ENCODE peak calls at places on chromosomes 4 and X, in ten cellular contexts. One of them, this sample, is unnamed.

GRCh38 chrX:29299689-29300088 is 712.4 kb downstream of the IL1RAPL1 start:
- DNase-seq in immature natural killer cell: no peak
- DNase-seq in mesothelial cell of epicardium: no peak
- DNase-seq in NCI-H1105: no peak
- DNase-seq in stimulated activated CD4-positive, alpha-beta T cell treated with anti-CD3 and anti-CD28 coated beads, Interleukin-15, amount 100 ng/mL, for 1 hour: no peak
- DNase-seq in tibial artery: no peak
- DNase-seq in glutamatergic neuron: no peak
- DNase-seq in NCI-H460: no peak
- DNase-seq in right cardiac atrium: no peak
- DNase-seq in nephron progenitor cell: no peak
- DNase-seq in this sample: no peak

GRCh38 chrX:149631293-149632165 is at the start of gene TMEM185A:
- DNase-seq in immature natural killer cell: peak; percentile 72
- DNase-seq in mesothelial cell of epicardium: peak; percentile 75
- DNase-seq in NCI-H1105: peak; percentile 85
- DNase-seq in stimulated activated CD4-positive, alpha-beta T cell treated with anti-CD3 and anti-CD28 coated beads, Interleukin-15, amount 100 ng/mL, for 1 hour: peak; percentile 64
- DNase-seq in tibial artery: peak; percentile 75
- DNase-seq in glutamatergic neuron: peak; percentile 83
- DNase-seq in NCI-H460: peak; percentile 50
- DNase-seq in right cardiac atrium: peak; percentile 90
- DNase-seq in nephron progenitor cell: peak; percentile 81
- DNase-seq in this sample: peak; percentile 8

GRCh38 chr4:148978301-148978700 is 536.1 kb upstream of the NR3C2 start:
- DNase-seq in immature natural killer cell: no peak
- DNase-seq in mesothelial cell of epicardium: no peak
- DNase-seq in NCI-H1105: no peak
- DNase-seq in stimulated activated CD4-positive, alpha-beta T cell treated with anti-CD3 and anti-CD28 coated beads, Interleukin-15, amount 100 ng/mL, for 1 hour: no peak
- DNase-seq in tibial artery: no peak
- DNase-seq in glutamatergic neuron: no peak
- DNase-seq in NCI-H460: no peak
- DNase-seq in right cardiac atrium: no peak
- DNase-seq in nephron progenitor cell: no peak
- DNase-seq in this sample: no peak

GRCh38 chr4:70802923-70803605 is 36.6 kb downstream of the GRSF1 start:
- DNase-seq in immature natural killer cell: no peak
- DNase-seq in mesothelial cell of epicardium: no peak
- DNase-seq in NCI-H1105: no peak
- DNase-seq in stimulated activated CD4-positive, alpha-beta T cell treated with anti-CD3 and anti-CD28 coated beads, Interleukin-15, amount 100 ng/mL, for 1 hour: no peak
- DNase-seq in tibial artery: no peak
- DNase-seq in glutamatergic neuron: no peak
- DNase-seq in NCI-H460: no peak
- DNase-seq in right cardiac atrium: no peak
- DNase-seq in nephron progenitor cell: no peak
- DNase-seq in this sample: no peak

GRCh38 chrX:44884944-44885343 is 12.0 kb downstream of the KDM6A start:
- DNase-seq in immature natural killer cell: no peak
- DNase-seq in mesothelial cell of epicardium: no peak
- DNase-seq in NCI-H1105: no peak
- DNase-seq in stimulated activated CD4-positive, alpha-beta T cell treated with anti-CD3 and anti-CD28 coated beads, Interleukin-15, amount 100 ng/mL, for 1 hour: no peak
- DNase-seq in tibial artery: no peak
- DNase-seq in glutamatergic neuron: no peak
- DNase-seq in NCI-H460: no peak
- DNase-seq in right cardiac atrium: no peak
- DNase-seq in nephron progenitor cell: no peak
- DNase-seq in this sample: no peak

GRCh38 chr4:169583563-169583962 is 28.8 kb downstream of the NEK1 start:
- DNase-seq in immature natural killer cell: no peak
- DNase-seq in mesothelial cell of epicardium: no peak
- DNase-seq in NCI-H1105: no peak
- DNase-seq in stimulated activated CD4-positive, alpha-beta T cell treated with anti-CD3 and anti-CD28 coated beads, Interleukin-15, amount 100 ng/mL, for 1 hour: no peak
- DNase-seq in tibial artery: no peak
- DNase-seq in glutamatergic neuron: no peak
- DNase-seq in NCI-H460: no peak
- DNase-seq in right cardiac atrium: no peak
- DNase-seq in nephron progenitor cell: no peak
- DNase-seq in this sample: no peak

GRCh38 chr4:2825740-2826139 is 17.9 kb upstream of the ADD1 start:
- DNase-seq in immature natural killer cell: no peak
- DNase-seq in mesothelial cell of epicardium: no peak
- DNase-seq in NCI-H1105: no peak
- DNase-seq in stimulated activated CD4-positive, alpha-beta T cell treated with anti-CD3 and anti-CD28 coated beads, Interleukin-15, amount 100 ng/mL, for 1 hour: no peak
- DNase-seq in tibial artery: peak; percentile 37
- DNase-seq in glutamatergic neuron: no peak
- DNase-seq in NCI-H460: no peak
- DNase-seq in right cardiac atrium: peak; percentile 71
- DNase-seq in nephron progenitor cell: no peak
- DNase-seq in this sample: no peak

GRCh38 chr4:153479118-153479517 is 13.0 kb downstream of the TMEM131L start:
- DNase-seq in immature natural killer cell: no peak
- DNase-seq in mesothelial cell of epicardium: no peak
- DNase-seq in NCI-H1105: peak; percentile 61
- DNase-seq in stimulated activated CD4-positive, alpha-beta T cell treated with anti-CD3 and anti-CD28 coated beads, Interleukin-15, amount 100 ng/mL, for 1 hour: no peak
- DNase-seq in tibial artery: no peak
- DNase-seq in glutamatergic neuron: no peak
- DNase-seq in NCI-H460: no peak
- DNase-seq in right cardiac atrium: no peak
- DNase-seq in nephron progenitor cell: no peak
- DNase-seq in this sample: no peak

GRCh38 chrX:41045960-41046567 is 39.2 kb upstream of the USP9X start:
- DNase-seq in immature natural killer cell: no peak
- DNase-seq in mesothelial cell of epicardium: no peak
- DNase-seq in NCI-H1105: no peak
- DNase-seq in stimulated activated CD4-positive, alpha-beta T cell treated with anti-CD3 and anti-CD28 coated beads, Interleukin-15, amount 100 ng/mL, for 1 hour: no peak
- DNase-seq in tibial artery: no peak
- DNase-seq in glutamatergic neuron: no peak
- DNase-seq in NCI-H460: no peak
- DNase-seq in right cardiac atrium: peak; percentile 53
- DNase-seq in nephron progenitor cell: no peak
- DNase-seq in this sample: no peak

GRCh38 chr4:13968723-13969122 is 341.2 kb upstream of the BOD1L1 start:
- DNase-seq in immature natural killer cell: no peak
- DNase-seq in mesothelial cell of epicardium: no peak
- DNase-seq in NCI-H1105: no peak
- DNase-seq in stimulated activated CD4-positive, alpha-beta T cell treated with anti-CD3 and anti-CD28 coated beads, Interleukin-15, amount 100 ng/mL, for 1 hour: no peak
- DNase-seq in tibial artery: no peak
- DNase-seq in glutamatergic neuron: no peak
- DNase-seq in NCI-H460: no peak
- DNase-seq in right cardiac atrium: no peak
- DNase-seq in nephron progenitor cell: no peak
- DNase-seq in this sample: no peak

GRCh38 chrX:141759238-141759637 is 60.7 kb upstream of the SPANXD start:
- DNase-seq in immature natural killer cell: no peak
- DNase-seq in mesothelial cell of epicardium: no peak
- DNase-seq in NCI-H1105: no peak
- DNase-seq in stimulated activated CD4-positive, alpha-beta T cell treated with anti-CD3 and anti-CD28 coated beads, Interleukin-15, amount 100 ng/mL, for 1 hour: no peak
- DNase-seq in tibial artery: no peak
- DNase-seq in glutamatergic neuron: no peak
- DNase-seq in NCI-H460: no peak
- DNase-seq in right cardiac atrium: no peak
- DNase-seq in nephron progenitor cell: no peak
- DNase-seq in this sample: no peak

GRCh38 chrX:16826207-16826606 is 39.9 kb downstream of the TXLNG start:
- DNase-seq in immature natural killer cell: peak; percentile 41
- DNase-seq in mesothelial cell of epicardium: no peak
- DNase-seq in NCI-H1105: peak; percentile 36
- DNase-seq in stimulated activated CD4-positive, alpha-beta T cell treated with anti-CD3 and anti-CD28 coated beads, Interleukin-15, amount 100 ng/mL, for 1 hour: no peak
- DNase-seq in tibial artery: no peak
- DNase-seq in glutamatergic neuron: no peak
- DNase-seq in NCI-H460: peak; percentile 66
- DNase-seq in right cardiac atrium: no peak
- DNase-seq in nephron progenitor cell: no peak
- DNase-seq in this sample: no peak

GRCh38 chr4:93469560-93469959 is 359.0 kb upstream of the ATOH1 start:
- DNase-seq in immature natural killer cell: no peak
- DNase-seq in mesothelial cell of epicardium: no peak
- DNase-seq in NCI-H1105: no peak
- DNase-seq in stimulated activated CD4-positive, alpha-beta T cell treated with anti-CD3 and anti-CD28 coated beads, Interleukin-15, amount 100 ng/mL, for 1 hour: no peak
- DNase-seq in tibial artery: no peak
- DNase-seq in glutamatergic neuron: no peak
- DNase-seq in NCI-H460: no peak
- DNase-seq in right cardiac atrium: no peak
- DNase-seq in nephron progenitor cell: no peak
- DNase-seq in this sample: no peak

GRCh38 chr4:119646347-119647071 is 17.9 kb upstream of the PDE5A start:
- DNase-seq in immature natural killer cell: no peak
- DNase-seq in mesothelial cell of epicardium: no peak
- DNase-seq in NCI-H1105: no peak
- DNase-seq in stimulated activated CD4-positive, alpha-beta T cell treated with anti-CD3 and anti-CD28 coated beads, Interleukin-15, amount 100 ng/mL, for 1 hour: no peak
- DNase-seq in tibial artery: no peak
- DNase-seq in glutamatergic neuron: no peak
- DNase-seq in NCI-H460: no peak
- DNase-seq in right cardiac atrium: peak; percentile 69
- DNase-seq in nephron progenitor cell: no peak
- DNase-seq in this sample: no peak

GRCh38 chrX:41334866-41335589 is 1.1 kb downstream of the DDX3X start:
- DNase-seq in immature natural killer cell: peak; percentile 83
- DNase-seq in mesothelial cell of epicardium: no peak
- DNase-seq in NCI-H1105: no peak
- DNase-seq in stimulated activated CD4-positive, alpha-beta T cell treated with anti-CD3 and anti-CD28 coated beads, Interleukin-15, amount 100 ng/mL, for 1 hour: peak; percentile 32
- DNase-seq in tibial artery: peak; percentile 80
- DNase-seq in glutamatergic neuron: peak; percentile 54
- DNase-seq in NCI-H460: no peak
- DNase-seq in right cardiac atrium: peak; percentile 83
- DNase-seq in nephron progenitor cell: peak; percentile 46
- DNase-seq in this sample: no peak

GRCh38 chrX:40146471-40147398 is 49.0 kb upstream of the BCOR start:
- DNase-seq in immature natural killer cell: no peak
- DNase-seq in mesothelial cell of epicardium: peak; percentile 56
- DNase-seq in NCI-H1105: peak; percentile 39
- DNase-seq in stimulated activated CD4-positive, alpha-beta T cell treated with anti-CD3 and anti-CD28 coated beads, Interleukin-15, amount 100 ng/mL, for 1 hour: no peak
- DNase-seq in tibial artery: no peak
- DNase-seq in glutamatergic neuron: peak; percentile 35
- DNase-seq in NCI-H460: no peak
- DNase-seq in right cardiac atrium: peak; percentile 71
- DNase-seq in nephron progenitor cell: peak; percentile 81
- DNase-seq in this sample: no peak

GRCh38 chrX:9312922-9313867 is 151.7 kb upstream of the TBL1X start:
- DNase-seq in immature natural killer cell: peak; percentile 74
- DNase-seq in mesothelial cell of epicardium: no peak
- DNase-seq in NCI-H1105: no peak
- DNase-seq in stimulated activated CD4-positive, alpha-beta T cell treated with anti-CD3 and anti-CD28 coated beads, Interleukin-15, amount 100 ng/mL, for 1 hour: peak; percentile 63
- DNase-seq in tibial artery: peak; percentile 63
- DNase-seq in glutamatergic neuron: peak; percentile 45
- DNase-seq in NCI-H460: peak; percentile 29
- DNase-seq in right cardiac atrium: peak; percentile 75
- DNase-seq in nephron progenitor cell: peak; percentile 37
- DNase-seq in this sample: no peak

GRCh38 chrX:12958461-12958860 is 16.4 kb upstream of the TMSB4X start:
- DNase-seq in immature natural killer cell: no peak
- DNase-seq in mesothelial cell of epicardium: no peak
- DNase-seq in NCI-H1105: no peak
- DNase-seq in stimulated activated CD4-positive, alpha-beta T cell treated with anti-CD3 and anti-CD28 coated beads, Interleukin-15, amount 100 ng/mL, for 1 hour: no peak
- DNase-seq in tibial artery: no peak
- DNase-seq in glutamatergic neuron: no peak
- DNase-seq in NCI-H460: no peak
- DNase-seq in right cardiac atrium: no peak
- DNase-seq in nephron progenitor cell: no peak
- DNase-seq in this sample: no peak

GRCh38 chrX:110417128-110417527 is 58.5 kb downstream of the RTL9 start:
- DNase-seq in immature natural killer cell: no peak
- DNase-seq in mesothelial cell of epicardium: no peak
- DNase-seq in NCI-H1105: no peak
- DNase-seq in stimulated activated CD4-positive, alpha-beta T cell treated with anti-CD3 and anti-CD28 coated beads, Interleukin-15, amount 100 ng/mL, for 1 hour: no peak
- DNase-seq in tibial artery: no peak
- DNase-seq in glutamatergic neuron: no peak
- DNase-seq in NCI-H460: no peak
- DNase-seq in right cardiac atrium: no peak
- DNase-seq in nephron progenitor cell: no peak
- DNase-seq in this sample: no peak

GRCh38 chr4:15457401-15458201 is 12.1 kb upstream of the CC2D2A start:
- DNase-seq in immature natural killer cell: peak; percentile 49
- DNase-seq in mesothelial cell of epicardium: no peak
- DNase-seq in NCI-H1105: peak; percentile 12
- DNase-seq in stimulated activated CD4-positive, alpha-beta T cell treated with anti-CD3 and anti-CD28 coated beads, Interleukin-15, amount 100 ng/mL, for 1 hour: no peak
- DNase-seq in tibial artery: no peak
- DNase-seq in glutamatergic neuron: no peak
- DNase-seq in NCI-H460: no peak
- DNase-seq in right cardiac atrium: no peak
- DNase-seq in nephron progenitor cell: no peak
- DNase-seq in this sample: no peak

GRCh38 chr4:46386570-46386969 is 3.4 kb downstream of the GABRA2 start:
- DNase-seq in immature natural killer cell: no peak
- DNase-seq in mesothelial cell of epicardium: peak; percentile 57
- DNase-seq in NCI-H1105: peak; percentile 54
- DNase-seq in stimulated activated CD4-positive, alpha-beta T cell treated with anti-CD3 and anti-CD28 coated beads, Interleukin-15, amount 100 ng/mL, for 1 hour: no peak
- DNase-seq in tibial artery: no peak
- DNase-seq in glutamatergic neuron: peak; percentile 34
- DNase-seq in NCI-H460: no peak
- DNase-seq in right cardiac atrium: no peak
- DNase-seq in nephron progenitor cell: peak; percentile 6
- DNase-seq in this sample: no peak

GRCh38 chr4:111449657-111450056 is 695.6 kb upstream of the FAM241A start:
- DNase-seq in immature natural killer cell: no peak
- DNase-seq in mesothelial cell of epicardium: no peak
- DNase-seq in NCI-H1105: no peak
- DNase-seq in stimulated activated CD4-positive, alpha-beta T cell treated with anti-CD3 and anti-CD28 coated beads, Interleukin-15, amount 100 ng/mL, for 1 hour: no peak
- DNase-seq in tibial artery: no peak
- DNase-seq in glutamatergic neuron: no peak
- DNase-seq in NCI-H460: no peak
- DNase-seq in right cardiac atrium: no peak
- DNase-seq in nephron progenitor cell: no peak
- DNase-seq in this sample: no peak

GRCh38 chrX:9393571-9393970 is 71.3 kb upstream of the TBL1X start:
- DNase-seq in immature natural killer cell: no peak
- DNase-seq in mesothelial cell of epicardium: no peak
- DNase-seq in NCI-H1105: no peak
- DNase-seq in stimulated activated CD4-positive, alpha-beta T cell treated with anti-CD3 and anti-CD28 coated beads, Interleukin-15, amount 100 ng/mL, for 1 hour: no peak
- DNase-seq in tibial artery: no peak
- DNase-seq in glutamatergic neuron: no peak
- DNase-seq in NCI-H460: no peak
- DNase-seq in right cardiac atrium: no peak
- DNase-seq in nephron progenitor cell: no peak
- DNase-seq in this sample: no peak

GRCh38 chrX:154351183-154352011 is 23.0 kb downstream of the FLNA start:
- DNase-seq in immature natural killer cell: peak; percentile 81
- DNase-seq in mesothelial cell of epicardium: no peak
- DNase-seq in NCI-H1105: no peak
- DNase-seq in stimulated activated CD4-positive, alpha-beta T cell treated with anti-CD3 and anti-CD28 coated beads, Interleukin-15, amount 100 ng/mL, for 1 hour: no peak
- DNase-seq in tibial artery: peak; percentile 62
- DNase-seq in glutamatergic neuron: no peak
- DNase-seq in NCI-H460: no peak
- DNase-seq in right cardiac atrium: peak; percentile 37
- DNase-seq in nephron progenitor cell: no peak
- DNase-seq in this sample: no peak

GRCh38 chr4:184628103-184628502 is 21.1 kb downstream of the CASP3 start:
- DNase-seq in immature natural killer cell: no peak
- DNase-seq in mesothelial cell of epicardium: no peak
- DNase-seq in NCI-H1105: no peak
- DNase-seq in stimulated activated CD4-positive, alpha-beta T cell treated with anti-CD3 and anti-CD28 coated beads, Interleukin-15, amount 100 ng/mL, for 1 hour: no peak
- DNase-seq in tibial artery: no peak
- DNase-seq in glutamatergic neuron: no peak
- DNase-seq in NCI-H460: no peak
- DNase-seq in right cardiac atrium: no peak
- DNase-seq in nephron progenitor cell: no peak
- DNase-seq in this sample: no peak

GRCh38 chr4:15327311-15328298 is 100.2 kb upstream of the C1QTNF7 start:
- DNase-seq in immature natural killer cell: no peak
- DNase-seq in mesothelial cell of epicardium: no peak
- DNase-seq in NCI-H1105: no peak
- DNase-seq in stimulated activated CD4-positive, alpha-beta T cell treated with anti-CD3 and anti-CD28 coated beads, Interleukin-15, amount 100 ng/mL, for 1 hour: no peak
- DNase-seq in tibial artery: no peak
- DNase-seq in glutamatergic neuron: no peak
- DNase-seq in NCI-H460: no peak
- DNase-seq in right cardiac atrium: peak; percentile 42
- DNase-seq in nephron progenitor cell: no peak
- DNase-seq in this sample: no peak

GRCh38 chrX:49001521-49002090 is 458 bp downstream of the GRIPAP1 start:
- DNase-seq in immature natural killer cell: peak; percentile 77
- DNase-seq in mesothelial cell of epicardium: no peak
- DNase-seq in NCI-H1105: peak; percentile 26
- DNase-seq in stimulated activated CD4-positive, alpha-beta T cell treated with anti-CD3 and anti-CD28 coated beads, Interleukin-15, amount 100 ng/mL, for 1 hour: peak; percentile 12
- DNase-seq in tibial artery: no peak
- DNase-seq in glutamatergic neuron: peak; percentile 29
- DNase-seq in NCI-H460: no peak
- DNase-seq in right cardiac atrium: no peak
- DNase-seq in nephron progenitor cell: peak; percentile 11
- DNase-seq in this sample: no peak

GRCh38 chrX:86039625-86040568 is 7.5 kb downstream of the CHM start:
- DNase-seq in immature natural killer cell: no peak
- DNase-seq in mesothelial cell of epicardium: no peak
- DNase-seq in NCI-H1105: no peak
- DNase-seq in stimulated activated CD4-positive, alpha-beta T cell treated with anti-CD3 and anti-CD28 coated beads, Interleukin-15, amount 100 ng/mL, for 1 hour: no peak
- DNase-seq in tibial artery: no peak
- DNase-seq in glutamatergic neuron: no peak
- DNase-seq in NCI-H460: no peak
- DNase-seq in right cardiac atrium: no peak
- DNase-seq in nephron progenitor cell: no peak
- DNase-seq in this sample: no peak

This sample was measured in cortex of kidney.